ENCODE peak calls at places on chromosomes 2 and 18, in eight cellular contexts. H is cardiac muscle cell; O is dorsolateral prefrontal cortex; E is upper lobe of left lung; I is cardiac fibroblast; J is suprapubic skin; B is CD8-positive, alpha-beta T cell; R is WERI-Rb-1. L is an unnamed sample.

GRCh38 chr2:168978461-168978861 is 52.7 kb downstream of the ABCB11 start:
- DNase-seq in O (no peak), H (no peak), J (no peak), I (no peak), E (peak; percentile 31), R (no peak), B (no peak), L (no peak)

GRCh38 chr18:65750421-65751144 is at the start of gene CDH7:
- DNase-seq in B (no peak), O (no peak), J (no peak), E (no peak), H (no peak), I (no peak), R (peak; percentile 21), L (no peak)

GRCh38 chr18:50193796-50194622 is 938 bp downstream of the MYO5B start:
- DNase-seq in I (no peak), O (no peak), B (no peak), R (no peak), H (no peak), J (no peak), E (no peak), L (no peak)

GRCh38 chr2:33441235-33441810 is 35.1 kb upstream of the RASGRP3 start:
- DNase-seq in H (peak; percentile 83), J (no peak), I (peak; percentile 84), B (peak; percentile 58), O (peak; percentile 71), R (peak; percentile 63), E (peak; percentile 39), L (no peak)

GRCh38 chr2:44596537-44597320 is 235.0 kb downstream of the CAMKMT start:
- DNase-seq in O (no peak), B (no peak), R (no peak), J (no peak), I (peak; percentile 45), H (peak; percentile 4), E (no peak), L (no peak)

GRCh38 chr2:38264649-38265322 is 112.3 kb downstream of the ATL2 start:
- DNase-seq in R (no peak), H (peak; percentile 36), E (no peak), O (no peak), I (no peak), B (no peak), J (no peak), L (no peak)

GRCh38 chr2:133667085-133667484 is 98.8 kb upstream of the NCKAP5 start:
- DNase-seq in J (no peak), O (no peak), I (peak; percentile 86), B (no peak), H (peak; percentile 7), R (no peak), E (no peak), L (no peak)

GRCh38 chr18:45567123-45567522 is 48.2 kb upstream of the SLC14A2 start:
- DNase-seq in E (no peak), O (no peak), B (no peak), R (no peak), H (peak; percentile 56), I (no peak), J (peak; percentile 67), L (no peak)

GRCh38 chr2:214127178-214127970 is 283.5 kb upstream of the VWC2L start:
- DNase-seq in R (no peak), J (no peak), E (no peak), B (no peak), O (no peak), H (peak; percentile 74), I (peak; percentile 66), L (peak; percentile 49)

GRCh38 chr2:176561706-176562105 is 292.5 kb downstream of the MTX2 start:
- DNase-seq in I (peak; percentile 23), R (no peak), E (no peak), H (peak; percentile 34), O (no peak), J (no peak), B (no peak), L (no peak)

GRCh38 chr18:8969639-8970378 is 132.7 kb upstream of the NDUFV2 start:
- DNase-seq in J (no peak), E (no peak), R (no peak), I (peak; percentile 29), O (no peak), B (no peak), H (no peak), L (no peak)

GRCh38 chr2:131567891-131568290 is 40.2 kb downstream of the CCDC74A start:
- DNase-seq in B (no peak), J (no peak), I (peak; percentile 3), O (no peak), H (peak; percentile 4), E (no peak), R (no peak), L (no peak)

GRCh38 chr2:241728627-241729026 is 5.8 kb upstream of the D2HGDH start:
- DNase-seq in H (peak; percentile 20), R (no peak), E (no peak), J (no peak), O (peak; percentile 76), B (no peak), I (no peak), L (no peak)

GRCh38 chr2:52710810-52711618 is 1056.6 kb upstream of the CHAC2 start:
- DNase-seq in H (no peak), I (no peak), B (no peak), J (no peak), E (no peak), R (no peak), O (no peak), L (no peak)

GRCh38 chr2:96769816-96770215 is 9.1 kb downstream of the CNNM4 start:
- DNase-seq in R (no peak), I (no peak), H (no peak), E (no peak), B (no peak), O (peak; percentile 49), J (no peak), L (no peak)

GRCh38 chr2:219073413-219074129 is 12.8 kb upstream of the IHH start:
- DNase-seq in I (peak; percentile 79), B (no peak), O (no peak), J (no peak), R (peak; percentile 63), H (peak; percentile 84), E (peak; percentile 42), L (peak; percentile 16)

GRCh38 chr2:172597191-172597842 is 41.4 kb downstream of the PDK1 start:
- DNase-seq in J (no peak), H (peak; percentile 16), O (no peak), B (no peak), E (no peak), R (no peak), I (no peak), L (no peak)

GRCh38 chr18:55013086-55013485 is 53.8 kb upstream of the CCDC68 start:
- DNase-seq in E (no peak), J (no peak), I (no peak), R (no peak), O (no peak), B (no peak), H (no peak), L (no peak)

DNA sequence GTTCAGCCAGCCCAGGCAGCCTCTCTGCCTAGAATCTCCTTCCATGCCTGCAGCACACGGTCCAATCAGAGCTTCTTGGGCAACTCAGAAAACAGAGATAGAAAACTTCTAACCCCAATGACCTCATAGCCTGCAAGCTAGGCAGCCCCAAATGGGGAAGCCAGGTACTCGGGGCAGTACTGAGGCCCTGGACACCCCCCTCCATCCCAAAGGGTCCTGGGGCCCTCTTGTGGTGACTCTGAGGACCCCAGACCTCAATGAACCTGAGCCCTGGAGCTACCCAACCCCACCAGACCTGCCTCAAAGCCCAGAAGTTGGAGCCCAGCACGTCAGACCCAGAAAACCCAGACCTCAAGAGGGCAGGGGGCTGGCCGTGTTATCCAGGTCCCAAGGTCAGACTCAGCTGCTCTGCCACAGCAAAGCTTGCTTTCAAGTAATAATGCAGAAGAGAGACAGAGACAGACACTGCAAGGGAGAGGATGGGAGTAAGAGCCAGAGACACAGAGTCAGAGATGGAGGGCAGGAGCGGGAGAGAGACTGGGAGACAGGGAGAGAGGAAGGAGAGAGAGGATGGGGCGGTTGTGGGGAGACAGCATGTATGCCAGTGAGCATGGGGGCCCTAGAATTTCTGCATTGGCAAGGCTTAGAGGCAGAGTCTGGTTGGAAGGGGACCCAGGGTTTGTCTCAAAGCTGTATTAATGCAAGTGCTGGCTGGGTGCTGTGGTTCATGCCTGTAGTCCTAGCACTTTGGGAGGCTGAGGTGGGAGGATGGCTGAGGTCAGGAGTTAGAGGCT is 28.2 kb downstream of the SERTAD2 start:
- DNase-seq in E (no peak), J (no peak), I (no peak), H (no peak), B (no peak), O (no peak), R (peak; percentile 59), L (no peak)
- TF ChIP-seq CTCF in E (no peak), J (no peak), I (no peak), H (no peak), B (no peak), O (no peak), R (peak; percentile 65), L (no peak)

DNA sequence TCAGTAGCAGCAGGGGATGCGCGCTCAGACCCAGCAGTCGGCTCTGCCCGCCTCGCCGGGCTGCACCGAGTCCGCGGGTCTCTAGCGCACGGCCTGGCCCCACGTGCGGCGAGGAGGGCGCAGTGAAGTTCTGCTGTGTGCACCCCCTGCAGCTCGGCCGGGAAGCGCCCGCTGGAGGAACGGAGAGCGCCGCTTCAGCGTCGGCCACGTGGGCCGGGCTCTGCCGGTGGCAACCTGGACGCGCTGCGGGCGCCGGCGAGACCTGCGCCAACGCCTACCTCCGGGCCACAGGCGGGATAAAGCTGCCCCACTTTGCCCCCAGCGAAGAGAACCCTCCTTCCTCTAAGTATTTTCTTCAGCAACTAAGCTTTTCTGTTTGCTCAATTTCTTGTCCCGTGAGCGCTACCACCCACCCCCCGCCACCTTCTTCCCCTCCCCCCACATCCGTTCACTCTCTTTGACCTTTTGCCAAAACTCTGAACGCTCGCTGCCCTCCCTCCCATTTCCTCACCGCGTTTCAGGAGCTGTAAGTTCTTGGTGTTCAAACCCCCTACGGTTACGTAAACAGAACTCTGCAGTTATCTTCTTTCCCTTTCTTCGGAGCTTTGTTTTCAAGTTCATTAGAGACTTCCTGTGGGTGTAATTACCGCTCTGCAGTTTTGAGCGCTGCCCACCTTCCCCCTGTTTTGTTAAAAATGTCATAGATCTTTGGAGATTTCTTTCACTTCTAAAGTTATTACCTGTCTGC is 42.6 kb upstream of the EDAR start:
- DNase-seq in J (peak; percentile 58), R (no peak), H (peak; percentile 84), I (peak; percentile 26), E (peak; percentile 56), B (peak; percentile 88), O (no peak), L (no peak)
- H3K4me3 ChIP-seq in J (peak overlapping the region; percentile 53), R (no peak overlapping the region), H (peak overlapping the region; percentile 19), I (peak overlapping the region; percentile 48), E (peak overlapping the region; percentile 1), B (peak overlapping the region; percentile 60), O (peak overlapping the region; percentile 39), L (peak overlapping the region; percentile 44)

DNA sequence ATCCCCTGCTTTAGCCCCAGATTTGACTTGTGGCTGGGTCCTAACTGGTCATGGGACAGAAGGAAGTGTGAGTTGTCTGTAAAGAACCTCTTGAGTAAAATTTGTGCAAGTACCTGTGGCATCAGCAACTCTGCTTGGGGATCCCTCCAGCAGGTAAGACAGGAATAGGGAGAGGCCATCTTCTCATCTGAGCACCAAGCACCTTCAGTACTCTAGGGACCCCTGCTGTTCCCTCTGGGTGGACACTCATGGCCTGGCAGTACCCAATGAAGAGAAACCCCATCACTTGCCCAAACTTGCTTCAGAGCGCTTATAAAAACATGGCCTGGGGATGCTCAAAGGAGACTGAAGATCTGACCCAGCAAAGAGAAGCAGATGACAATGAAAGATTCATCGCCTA is 297.8 kb downstream of the SP3 start:
- DNase-seq in E (no peak), R (peak; percentile 35), I (peak; percentile 22), B (no peak), O (no peak), J (no peak), H (peak; percentile 11), L (no peak)
- TF ChIP-seq CTCF in E (no peak), R (peak; percentile 53), I (no peak), B (no peak), O (no peak), J (no peak), H (peak; percentile 26), L (peak; percentile 16)

GRCh38 chr2:64804651-64805050 is 150.9 kb upstream of the SERTAD2 start:
- DNase-seq in R (no peak), J (no peak), O (no peak), B (no peak), H (no peak), I (no peak), E (no peak), L (no peak)
- H3K4me3 ChIP-seq in R (no peak overlapping the region), J (no peak overlapping the region), O (no peak overlapping the region), B (no peak overlapping the region), H (no peak overlapping the region), I (no peak overlapping the region), E (no peak overlapping the region), L (no peak overlapping the region)